ENCODE peak calls at places on chromosomes 16 and 17, in seven cellular contexts. R is Peyer's patch, S is left lung, F is lower lobe of right lung, L is GM23248, W is cardiac muscle cell, O is PC-3. N is an unnamed sample. For H3K9me3 and H3K27me3, the result is how much of the 10 kb centered on the place peaks cover.

GRCh38 chr17:49703557-49704277 is 4.0 kb downstream of the SLC35B1 start:
- DNase-seq in R (peak), S (no peak), F (no peak), L (peak), W (peak), O (peak), N (no peak)

GRCh38 chr17:38509772-38510423 is 81.6 kb downstream of the ARHGAP23 start:
- DNase-seq in R (no peak), S (peak), F (no peak), L (no peak), W (peak), O (no peak), N (no peak)

GRCh38 chr17:60134396-60135159 is 15.2 kb upstream of the CA4 start:
- DNase-seq in R (peak), S (no peak), F (peak), L (peak), W (peak), O (no peak), N (no peak)

GRCh38 chr16:77949445-77949844 is 72.9 kb upstream of the CLEC3A start:
- DNase-seq in R (no peak), S (no peak), F (no peak), L (no peak), W (no peak), O (no peak), N (no peak)

GRCh38 chr16:23403547-23403946 is 49.4 kb downstream of the COG7 start:
- DNase-seq in R (no peak), S (no peak), F (no peak), L (no peak), W (no peak), O (no peak), N (no peak)

GRCh38 chr17:15263206-15263579 is 1.9 kb downstream of the PMP22 start:
- DNase-seq in R (peak), S (no peak), F (peak), L (peak), W (peak), O (peak), N (peak)

GRCh38 chr16:79026117-79026516 is 574.4 kb downstream of the MAF start:
- DNase-seq in R (no peak), S (no peak), F (no peak), L (no peak), W (no peak), O (no peak), N (no peak)

GRCh38 chr16:8958344-8958808 is 5.3 kb downstream of the USP7 start:
- DNase-seq in R (peak), S (no peak), F (no peak), L (peak), W (peak), O (peak), N (peak)

GRCh38 chr17:44898768-44899073 is 524 bp downstream of the EFTUD2 start:
- DNase-seq in R (no peak), S (no peak), F (peak), L (peak), W (peak), O (peak), N (no peak)

GRCh38 chr16:57166951-57167350 is 18.9 kb downstream of the PSME3IP1 start:
- DNase-seq in R (no peak), S (no peak), F (peak), L (peak), W (peak), O (peak), N (no peak)

GRCh38 chr16:88569985-88570690 is at the start of gene ZC3H18:
- DNase-seq in R (peak), S (peak), F (peak), L (peak), W (peak), O (peak), N (peak)

GRCh38 chr17:81964081-81964849 is 3.3 kb upstream of the NOTUM start:
- DNase-seq in R (no peak), S (no peak), F (no peak), L (no peak), W (no peak), O (no peak), N (no peak)

GRCh38 chr17:48598727-48599126 is 5.1 kb upstream of the HOXB5 start:
- DNase-seq in R (no peak), S (no peak), F (no peak), L (no peak), W (no peak), O (no peak), N (no peak)

GRCh38 chr16:71637398-71637797 is 11.4 kb downstream of the MARVELD3 start:
- DNase-seq in R (no peak), S (no peak), F (no peak), L (peak), W (peak), O (no peak), N (no peak)

GRCh38 chr17:78789663-78790181 is 7.6 kb upstream of the CYTH1 start:
- DNase-seq in R (peak), S (peak), F (peak), L (peak), W (peak), O (no peak), N (no peak)

GRCh38 chr17:79288950-79289349 is 214.3 kb downstream of the ENGASE start:
- DNase-seq in R (no peak), S (no peak), F (no peak), L (no peak), W (no peak), O (no peak), N (no peak)

GRCh38 chr16:69114346-69114975 is 9.0 kb downstream of the HAS3 start:
- DNase-seq in R (no peak), S (no peak), F (no peak), L (no peak), W (no peak), O (no peak), N (no peak)

GRCh38 chr16:88116121-88116900 is 165.1 kb downstream of the BANP start:
- DNase-seq in R (no peak), S (peak), F (no peak), L (peak), W (peak), O (peak), N (no peak)

GRCh38 chr16:74726736-74727135 is 26.1 kb upstream of the MLKL start:
- DNase-seq in R (peak), S (no peak), F (no peak), L (no peak), W (no peak), O (peak), N (no peak)

GRCh38 chr16:54175552-54176375 is 110.8 kb downstream of the IRX3 start:
- DNase-seq in R (no peak), S (no peak), F (no peak), L (peak), W (peak), O (no peak), N (no peak)

GRCh38 chr17:21286771-21287702 is 2.5 kb downstream of the MAP2K3 start:
- DNase-seq in R (peak), S (peak), F (no peak), L (no peak), W (no peak), O (peak), N (no peak)

GRCh38 chr17:55577011-55577586 is 65.8 kb upstream of the SMIM36 start:
- DNase-seq in R (peak), S (peak), F (peak), L (peak), W (peak), O (peak), N (no peak)

GRCh38 chr17:82154881-82155331 is 56.9 kb upstream of the FASN start:
- DNase-seq in R (no peak), S (no peak), F (no peak), L (no peak), W (no peak), O (no peak), N (no peak)

DNA sequence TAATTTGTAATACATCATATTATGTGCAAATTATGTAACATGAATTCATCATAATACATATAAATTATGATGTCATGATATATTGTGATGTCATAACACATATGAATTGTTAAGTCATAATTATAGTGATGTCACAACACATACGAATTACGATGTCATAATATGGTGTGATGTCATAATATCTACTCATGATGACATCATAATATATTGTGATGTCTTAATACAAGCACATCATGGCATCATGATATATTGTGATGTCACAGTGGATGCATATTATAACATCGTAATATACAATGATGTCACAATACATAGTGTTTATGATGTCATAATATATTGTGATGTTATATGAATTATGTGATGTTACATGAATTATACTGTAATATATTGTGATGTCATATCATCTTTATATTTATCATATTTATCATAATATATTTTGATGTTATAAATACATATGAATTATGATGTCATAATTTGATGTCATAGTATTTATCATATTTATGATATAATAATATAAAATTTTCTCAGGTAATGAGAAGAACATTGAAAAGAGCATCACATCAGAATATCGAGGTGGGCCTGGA is 1793.0 kb downstream of the TP53TG3F start:
- DNase-seq in R (no peak), S (no peak), F (no peak), L (peak), W (peak), O (no peak), N (no peak)
- H3K9me3 ChIP-seq in R (under half), S (under half), F (under half), L (under half), W (under half), O (under half), N (under half)

DNA sequence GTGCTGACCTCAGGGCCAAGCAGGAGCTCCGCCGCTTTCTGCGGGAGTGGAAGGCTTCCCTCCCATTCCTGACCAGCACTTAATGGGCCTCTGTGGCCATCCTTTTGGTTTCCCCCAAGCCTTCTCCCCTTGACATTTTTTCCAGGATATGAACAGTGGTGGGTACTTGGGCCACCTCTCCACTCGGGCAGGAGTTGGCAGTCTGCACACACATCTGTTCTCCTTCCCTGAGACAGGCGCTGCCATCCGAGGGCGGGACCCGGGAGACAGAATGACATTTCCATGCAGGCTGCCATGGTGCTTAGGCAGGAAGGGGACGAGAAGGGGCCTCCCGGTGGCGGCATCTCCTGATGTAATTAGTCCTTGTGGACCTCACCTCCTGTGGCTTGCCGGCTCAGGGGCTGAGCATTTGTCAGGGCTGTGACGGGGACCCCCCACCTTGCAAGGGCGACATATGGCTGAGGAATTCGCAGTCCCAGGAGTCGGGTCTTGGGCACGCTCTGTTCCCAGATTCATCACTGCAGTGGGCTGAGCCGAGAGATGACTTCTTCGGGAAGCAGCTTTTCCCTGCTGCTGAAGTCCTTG is 197.1 kb downstream of the FOXL1 start:
- DNase-seq in R (peak), S (no peak), F (no peak), L (peak), W (no peak), O (no peak), N (no peak)
- H3K27me3 ChIP-seq in R (under half), S (half or more), F (under half), L (under half), W (under half), O (under half), N (under half)

GRCh38 chr16:5644132-5644531 is 546.5 kb upstream of the EEF2KMT start:
- DNase-seq in R (no peak), S (no peak), F (no peak), L (no peak), W (no peak), O (no peak), N (no peak)
- H3K9me3 ChIP-seq in R (under half), S (under half), F (under half), L (under half), W (under half), O (under half), N (under half)

GRCh38 chr16:84279871-84280270 is 14.8 kb upstream of the WFDC1 start:
- DNase-seq in R (no peak), S (no peak), F (no peak), L (no peak), W (no peak), O (no peak), N (no peak)

GRCh38 chr16:84284168-84284722 is 10.4 kb upstream of the WFDC1 start:
- DNase-seq in R (peak), S (no peak), F (peak), L (peak), W (peak), O (no peak), N (no peak)

GRCh38 chr16:84283314-84284167 is 11.1 kb upstream of the WFDC1 start:
- DNase-seq in R (no peak), S (no peak), F (no peak), L (no peak), W (no peak), O (no peak), N (no peak)

GRCh38 chr16:84281077-84281476 is 13.6 kb upstream of the WFDC1 start:
- DNase-seq in R (no peak), S (no peak), F (no peak), L (no peak), W (peak), O (peak), N (no peak)

DNA sequence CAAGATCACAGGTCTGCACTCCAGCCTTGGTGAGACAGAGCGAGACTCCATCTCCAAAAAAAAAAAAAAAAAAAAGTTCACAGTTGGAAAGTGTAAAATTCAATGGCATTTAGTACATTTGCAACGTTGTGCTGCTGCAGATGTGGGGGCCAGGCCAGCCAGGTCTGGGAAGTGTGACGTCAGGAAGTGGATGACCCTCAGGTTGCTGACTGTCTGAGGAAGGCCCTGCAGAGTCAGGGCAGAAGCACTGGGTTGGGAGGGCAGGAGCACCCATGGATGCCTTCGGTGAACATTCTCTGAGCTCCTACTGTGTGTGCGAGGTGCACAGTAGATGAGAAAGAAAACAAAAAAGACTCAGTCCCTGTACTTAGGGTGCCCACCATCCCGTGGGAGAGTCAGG is 12.1 kb upstream of the WFDC1 start:
- DNase-seq in R (no peak), S (no peak), F (no peak), L (no peak), W (no peak), O (no peak), N (no peak)
- H3K27me3 ChIP-seq in R (under half), S (under half), F (under half), L (under half), W (under half), O (under half), N (under half)

GRCh38 chr17:12328204-12328603 is 307.5 kb downstream of the MAP2K4 start:
- DNase-seq in R (no peak), S (no peak), F (no peak), L (no peak), W (no peak), O (no peak), N (no peak)
- H3K9me3 ChIP-seq in R (under half), S (under half), F (under half), L (under half), W (under half), O (under half), N (under half)

GRCh38 chr17:77772899-77773358 is 185.6 kb upstream of the TNRC6C start:
- DNase-seq in R (no peak), S (no peak), F (no peak), L (peak), W (no peak), O (no peak), N (no peak)
- H3K27me3 ChIP-seq in R (under half), S (under half), F (under half), L (under half), W (under half), O (under half), N (under half)

GRCh38 chr16:55948230-55948629 is 73.1 kb upstream of the CES5A start:
- DNase-seq in R (no peak), S (no peak), F (no peak), L (no peak), W (no peak), O (no peak), N (no peak)
- H3K9me3 ChIP-seq in R (under half), S (under half), F (under half), L (under half), W (under half), O (under half), N (under half)

GRCh38 chr16:86883583-86884188 is 305.3 kb downstream of the FOXL1 start:
- DNase-seq in R (no peak), S (no peak), F (no peak), L (no peak), W (no peak), O (no peak), N (no peak)

GRCh38 chr16:86884256-86884655 is 305.9 kb downstream of the FOXL1 start:
- DNase-seq in R (no peak), S (no peak), F (no peak), L (no peak), W (no peak), O (no peak), N (no peak)

GRCh38 chr16:86886651-86887050 is 308.3 kb downstream of the FOXL1 start:
- DNase-seq in R (no peak), S (no peak), F (no peak), L (no peak), W (no peak), O (peak), N (no peak)

GRCh38 chr16:86887416-86887815 is 309.1 kb downstream of the FOXL1 start:
- DNase-seq in R (no peak), S (no peak), F (no peak), L (no peak), W (no peak), O (no peak), N (no peak)

GRCh38 chr16:86885139-86885538 is 306.8 kb downstream of the FOXL1 start:
- DNase-seq in R (no peak), S (no peak), F (no peak), L (no peak), W (no peak), O (no peak), N (no peak)
- H3K27me3 ChIP-seq in R (under half), S (half or more), F (under half), L (half or more), W (under half), O (under half), N (under half)

GRCh38 chr16:3220839-3221238 is 14.1 kb downstream of the ZNF200 start:
- DNase-seq in R (peak), S (no peak), F (no peak), L (no peak), W (no peak), O (no peak), N (no peak)

DNA sequence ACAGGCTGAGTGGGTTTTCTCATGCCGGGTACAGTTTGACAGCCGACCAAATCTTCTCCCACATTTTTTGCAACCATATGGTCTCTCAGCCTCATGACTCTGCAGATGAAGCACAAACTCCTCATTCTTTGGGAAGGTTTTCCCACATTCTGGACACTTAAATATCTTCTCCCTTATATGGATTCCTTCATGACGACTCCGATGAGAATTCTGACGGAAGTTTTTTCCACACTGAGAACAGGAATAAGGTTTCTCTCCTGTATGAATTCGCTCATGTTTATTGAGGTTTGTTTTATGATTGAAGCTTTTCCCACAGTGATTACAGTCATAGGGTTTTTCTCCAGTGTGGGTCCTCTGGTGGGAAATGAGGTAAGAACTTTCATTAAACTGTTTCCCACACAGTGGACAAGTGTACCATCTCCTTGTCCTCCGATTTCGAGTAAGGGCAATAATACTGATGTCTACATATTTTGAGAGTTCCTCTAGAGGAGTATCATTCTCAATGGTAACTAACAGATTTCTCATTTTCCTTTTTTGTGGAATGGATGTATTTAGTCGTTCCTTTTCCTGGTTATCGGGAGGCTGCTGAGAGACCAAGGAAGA is 10.9 kb downstream of the ZNF200 start:
- DNase-seq in R (no peak), S (no peak), F (no peak), L (peak), W (no peak), O (no peak), N (no peak)
- H3K9me3 ChIP-seq in R (half or more), S (under half), F (half or more), L (under half), W (under half), O (under half), N (half or more)